ENCODE peak calls at places on chromosome 14, in four cellular contexts. R is retina, A is omental fat pad, C is RPMI8226. L is an unnamed sample.

GRCh38 chr14:35229495-35230089 is 62.6 kb upstream of the PSMA6 start:
- DNase-seq in C (peak), A (no peak), R (peak), L (no peak)

GRCh38 chr14:56216631-56217379 is 98.6 kb downstream of the PELI2 start:
- DNase-seq in C (peak), A (peak), R (no peak), L (no peak)

GRCh38 chr14:54123836-54124235 is 167.2 kb upstream of the BMP4 start:
- DNase-seq in A (no peak), R (no peak), C (no peak), L (no peak)

GRCh38 chr14:69224946-69225345 is 33.6 kb downstream of the EXD2 start:
- DNase-seq in R (no peak), C (no peak), A (no peak), L (no peak)

GRCh38 chr14:75123991-75124390 is 2.9 kb downstream of the NEK9 start:
- DNase-seq in C (no peak), A (no peak), R (no peak), L (no peak)

GRCh38 chr14:50944647-50945413 is 547 bp upstream of the PYGL start:
- DNase-seq in C (no peak), A (peak), R (peak), L (no peak)

GRCh38 chr14:22375321-22375930 is 213.6 kb downstream of the DAD1 start:
- DNase-seq in A (no peak), C (peak), R (no peak), L (no peak)

GRCh38 chr14:74921053-74921620 is 1.9 kb downstream of the RPS6KL1 start:
- DNase-seq in R (no peak), C (no peak), A (no peak), L (no peak)

GRCh38 chr14:81710232-81710845 is 176.7 kb upstream of the SEL1L start:
- DNase-seq in A (no peak), R (peak), C (peak), L (no peak)

GRCh38 chr14:52268191-52269061 is 928 bp downstream of the PTGDR start:
- DNase-seq in R (peak), C (no peak), A (no peak), L (peak)

GRCh38 chr14:59429798-59430197 is 35.4 kb downstream of the GPR135 start:
- DNase-seq in A (no peak), R (no peak), C (no peak), L (no peak)

GRCh38 chr14:69625299-69626131 is 14.1 kb downstream of the SUSD6 start:
- DNase-seq in R (peak), C (no peak), A (no peak), L (peak)

GRCh38 chr14:26389646-26390508 is 208.0 kb downstream of the NOVA1 start:
- DNase-seq in R (no peak), C (no peak), A (no peak), L (no peak)

GRCh38 chr14:69244946-69245345 is 15.0 kb upstream of the GALNT16 start:
- DNase-seq in A (no peak), R (no peak), C (no peak), L (no peak)

GRCh38 chr14:104851896-104852663 is 13.0 kb upstream of the CEP170B start:
- DNase-seq in C (peak), R (no peak), A (no peak), L (no peak)

GRCh38 chr14:32507029-32507984 is 178.2 kb downstream of the AKAP6 start:
- DNase-seq in R (no peak), C (no peak), A (no peak), L (no peak)

GRCh38 chr14:103386632-103387329 is 1.6 kb downstream of the MARK3 start:
- DNase-seq in C (no peak), A (no peak), R (no peak), L (no peak)

GRCh38 chr14:27435923-27436674 is 838.3 kb upstream of the NOVA1 start:
- DNase-seq in C (no peak), R (no peak), A (no peak), L (no peak)

GRCh38 chr14:24051162-24051788 is 534 bp upstream of the CARMIL3 start:
- DNase-seq in C (no peak), R (no peak), A (no peak), L (no peak)

GRCh38 chr14:24734917-24735500 is 101.0 kb upstream of the GZMB start:
- DNase-seq in R (peak), A (no peak), C (peak), L (peak)

L was measured in effector memory CD8-positive, alpha-beta T cell.